ENCODE peak calls at places on chromosomes 7 and 10, in four cellular contexts. Y is esophagus squamous epithelium, X is A549, F is neural progenitor cell. V is an unnamed sample.
A peak's percentile ranks its signal among the peaks of the same experiment; 100 is the strongest.

GRCh38 chr10:77037735-77038411 is 599.7 kb downstream of the KCNMA1 start:
- DNase-seq in Y (no peak), X (no peak), F (peak; percentile 35), V (no peak)

GRCh38 chr7:127751723-127752448 is 99.9 kb downstream of the SND1 start:
- DNase-seq in Y (no peak), X (no peak), F (no peak), V (no peak)

GRCh38 chr10:22427890-22428571 is 82.7 kb downstream of the SPAG6 start:
- DNase-seq in Y (no peak), X (peak; percentile 52), F (no peak), V (peak; percentile 76)

GRCh38 chr7:148464932-148465331 is 125.6 kb upstream of the C7orf33 start:
- DNase-seq in Y (no peak), X (no peak), F (no peak), V (no peak)

GRCh38 chr7:16795624-16796023 is 9.2 kb downstream of the AGR2 start:
- DNase-seq in Y (no peak), X (no peak), F (no peak), V (no peak)

GRCh38 chr7:22443370-22444180 is 56.4 kb downstream of the STEAP1B start:
- DNase-seq in Y (no peak), X (no peak), F (no peak), V (no peak)

GRCh38 chr10:88802430-88802829 is at the start of gene LIPM:
- DNase-seq in Y (no peak), X (no peak), F (no peak), V (no peak)

GRCh38 chr7:73885975-73886798 is 25.2 kb downstream of the TMEM270 start:
- DNase-seq in Y (no peak), X (no peak), F (peak; percentile 25), V (peak; percentile 85)

GRCh38 chr10:34236927-34237326 is 578.2 kb downstream of the PARD3 start:
- DNase-seq in Y (no peak), X (no peak), F (peak; percentile 15), V (no peak)

GRCh38 chr7:44977304-44977858 is 1.4 kb downstream of the MYO1G start:
- DNase-seq in Y (no peak), X (no peak), F (no peak), V (no peak)

GRCh38 chr7:154746551-154746950 is 256.4 kb downstream of the PAXIP1 start:
- DNase-seq in Y (no peak), X (no peak), F (no peak), V (no peak)

GRCh38 chr10:4154317-4154716 is 369.3 kb upstream of the KLF6 start:
- DNase-seq in Y (no peak), X (no peak), F (no peak), V (no peak)

GRCh38 chr10:69869291-69869841 is 67.7 kb downstream of the COL13A1 start:
- DNase-seq in Y (no peak), X (no peak), F (no peak), V (peak; percentile 67)

GRCh38 chr10:24469993-24470392 is 253.7 kb downstream of the ARHGAP21 start:
- DNase-seq in Y (no peak), X (no peak), F (no peak), V (no peak)

GRCh38 chr10:130809761-130810515 is 501.6 kb downstream of the TCERG1L start:
- DNase-seq in Y (no peak), X (no peak), F (no peak), V (no peak)

GRCh38 chr10:28985137-28985885 is 303.6 kb upstream of the LYZL1 start:
- DNase-seq in Y (no peak), X (no peak), F (no peak), V (no peak)

GRCh38 chr7:40489844-40490602 is 355.2 kb downstream of the SUGCT start:
- DNase-seq in Y (no peak), X (no peak), F (no peak), V (peak; percentile 5)

GRCh38 chr10:17847586-17848296 is 38.6 kb downstream of the MRC1 start:
- DNase-seq in Y (no peak), X (no peak), F (peak; percentile 36), V (peak; percentile 23)

GRCh38 chr7:44473295-44473694 is 17.2 kb downstream of the NUDCD3 start:
- DNase-seq in Y (no peak), X (no peak), F (no peak), V (peak; percentile 43)

GRCh38 chr10:116080553-116080952 is 192.5 kb downstream of the GFRA1 start:
- DNase-seq in Y (no peak), X (peak; percentile 4), F (no peak), V (no peak)

DNA sequence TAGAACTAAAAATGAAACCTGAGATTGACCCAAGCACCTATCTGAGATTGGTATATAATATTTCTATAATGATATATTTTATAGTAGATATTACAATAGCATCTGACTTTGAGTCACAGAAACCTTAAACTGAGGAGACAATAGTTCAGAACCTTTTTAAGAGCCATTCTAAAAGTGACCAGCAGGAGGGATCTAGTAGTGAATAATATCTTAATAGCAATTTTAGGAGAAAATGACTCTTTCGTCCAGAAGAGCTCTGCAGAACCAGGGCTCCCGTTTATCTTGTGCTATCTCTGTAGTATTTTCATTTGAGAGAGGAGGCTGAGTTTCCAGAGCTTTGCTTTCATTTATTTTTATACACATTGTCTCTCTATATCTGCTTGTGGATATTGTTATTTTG is 68.1 kb downstream of the PODXL start:
- DNase-seq in Y (no peak), X (no peak), F (no peak), V (no peak)
- TF ChIP-seq CTCF in Y (no peak), X (no peak), F (peak; percentile 30), V (peak; percentile 36)

DNA sequence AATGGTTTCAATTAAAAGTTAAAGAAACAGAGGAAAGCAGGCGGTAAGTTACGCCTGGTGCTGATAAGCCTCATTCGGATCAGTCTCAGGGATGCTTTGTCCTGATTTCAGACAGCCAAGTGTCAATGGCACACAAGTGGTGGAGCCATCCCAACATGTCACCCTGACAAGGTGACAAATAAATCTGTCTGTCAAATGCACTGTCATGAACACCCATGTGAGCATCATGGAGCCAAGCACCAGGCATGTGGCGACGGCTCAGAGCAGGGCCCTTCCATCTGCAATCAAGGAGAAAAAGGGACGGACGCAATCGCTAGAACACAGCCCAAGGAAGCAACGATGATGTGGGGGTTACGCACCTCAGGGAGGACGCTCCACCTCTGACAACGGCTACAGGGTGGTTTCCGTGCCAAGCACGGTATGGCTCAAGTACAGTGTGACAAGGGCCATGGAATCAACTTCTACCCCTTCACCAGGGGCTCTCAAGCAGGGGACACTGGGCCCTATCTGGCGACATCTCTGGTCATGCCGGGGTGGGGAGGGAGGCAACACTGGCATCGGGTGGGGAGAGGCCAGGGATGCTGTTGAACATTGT is 66.2 kb downstream of the CTBP2 start:
- DNase-seq in Y (no peak), X (no peak), F (peak; percentile 19), V (no peak)
- H3K27ac ChIP-seq in Y (peak overlapping the region; percentile 22), X (no peak overlapping the region), F (no peak overlapping the region), V (peak overlapping the region; percentile 55)

GRCh38 chr10:99266383-99266782 is 30.7 kb upstream of the HPSE2 start:
- DNase-seq in Y (no peak), X (no peak), F (peak; percentile 87), V (no peak)
- TF ChIP-seq CTCF in Y (no peak), X (no peak), F (no peak), V (no peak)

GRCh38 chr10:78972160-78972946 is 96.4 kb upstream of the ZMIZ1 start:
- DNase-seq in Y (no peak), X (peak; percentile 48), F (peak; percentile 56), V (peak; percentile 12)
- H3K27ac ChIP-seq in Y (peak overlapping the region; percentile 94), X (peak overlapping the region; percentile 96), F (no peak overlapping the region), V (peak overlapping the region; percentile 85)

GRCh38 chr7:137658194-137658900 is 188.4 kb downstream of the DGKI start:
- DNase-seq in Y (no peak), X (no peak), F (no peak), V (peak; percentile 28)

GRCh38 chr7:137655804-137656203 is 191.0 kb downstream of the DGKI start:
- DNase-seq in Y (no peak), X (no peak), F (no peak), V (no peak)

GRCh38 chr7:137657476-137658193 is 189.1 kb downstream of the DGKI start:
- DNase-seq in Y (no peak), X (no peak), F (no peak), V (no peak)

GRCh38 chr7:137656850-137657232 is 189.9 kb downstream of the DGKI start:
- DNase-seq in Y (no peak), X (no peak), F (no peak), V (no peak)

DNA sequence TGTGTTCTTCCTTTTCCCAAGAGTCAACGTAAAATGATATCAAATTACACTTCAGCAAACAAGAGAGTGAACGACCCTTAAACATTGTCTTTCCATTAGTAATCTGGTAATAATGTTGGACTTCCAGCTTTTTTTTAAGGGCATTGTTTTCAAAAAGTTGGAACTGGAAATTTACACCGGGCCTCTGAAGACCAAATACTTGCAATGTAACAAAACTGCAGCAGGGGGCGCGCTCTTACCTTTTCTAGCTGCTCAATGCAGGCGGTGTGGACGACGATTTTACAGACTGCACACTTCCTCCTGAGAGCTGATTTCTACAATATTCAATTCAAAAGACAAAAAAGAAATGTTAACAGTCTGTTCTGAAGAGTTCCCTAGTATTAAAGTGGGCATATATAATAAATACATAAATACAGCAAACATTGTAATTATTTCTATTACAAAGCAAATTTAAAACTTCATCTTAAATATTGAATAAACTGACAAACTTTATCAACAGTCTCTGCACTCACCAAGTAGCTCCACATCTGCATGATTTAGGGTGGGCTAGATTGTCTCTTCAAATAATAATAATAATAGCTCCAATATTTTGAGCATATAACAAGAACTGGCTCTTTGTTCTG is 190.4 kb downstream of the DGKI start:
- DNase-seq in Y (no peak), X (peak; percentile 59), F (peak; percentile 79), V (peak; percentile 85)
- TF ChIP-seq CTCF in Y (peak; percentile 83), X (peak; percentile 87), F (peak; percentile 94), V (peak; percentile 87)

GRCh38 chr10:131996508-131997365 is 15.0 kb upstream of the BNIP3 start:
- DNase-seq in Y (no peak), X (no peak), F (no peak), V (no peak)
- H3K27ac ChIP-seq in Y (peak overlapping the region; percentile 75), X (peak overlapping the region; percentile 64), F (no peak overlapping the region), V (peak overlapping the region; percentile 75)

GRCh38 chr7:82163586-82163985 is 280.0 kb downstream of the CACNA2D1 start:
- DNase-seq in Y (no peak), X (no peak), F (no peak), V (no peak)

GRCh38 chr7:82167568-82168314 is 275.8 kb downstream of the CACNA2D1 start:
- DNase-seq in Y (no peak), X (no peak), F (no peak), V (peak; percentile 40)

GRCh38 chr7:82166666-82167065 is 276.9 kb downstream of the CACNA2D1 start:
- DNase-seq in Y (no peak), X (no peak), F (no peak), V (peak; percentile 21)

GRCh38 chr7:82164410-82164809 is 279.2 kb downstream of the CACNA2D1 start:
- DNase-seq in Y (no peak), X (no peak), F (no peak), V (no peak)

DNA sequence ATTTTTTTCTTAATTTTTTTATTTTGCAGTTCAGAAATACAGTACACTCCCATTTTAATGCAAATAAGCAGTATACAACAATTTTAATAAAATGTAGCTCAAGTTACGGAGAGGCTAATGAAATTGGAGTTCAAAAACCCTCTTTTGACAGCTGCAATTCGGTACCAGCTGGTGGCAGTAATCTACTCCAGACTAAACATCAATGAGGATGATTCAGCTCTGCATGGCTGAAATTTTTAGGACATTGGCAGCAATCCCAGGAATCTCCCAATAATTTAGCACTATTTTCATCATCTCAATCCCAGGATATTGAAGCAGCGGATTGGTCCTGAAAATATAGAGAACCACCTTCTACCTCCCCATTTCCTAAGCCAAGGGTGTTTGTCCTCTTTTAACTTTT is 278.8 kb downstream of the CACNA2D1 start:
- DNase-seq in Y (no peak), X (no peak), F (peak; percentile 25), V (no peak)
- TF ChIP-seq CTCF in Y (no peak), X (peak; percentile 48), F (peak; percentile 46), V (peak; percentile 45)